ENCODE peak calls at places on chromosomes 2 and 18, in five cellular contexts. D, K, O, G and C are unnamed samples.

GRCh38 chr2:215900865-215901264 is 112.5 kb downstream of the MREG start:
- DNase-seq in O (no peak), K (no peak), D (no peak), G (no peak), C (no peak)

GRCh38 chr18:37419866-37420265 is 145.7 kb downstream of the CELF4 start:
- DNase-seq in O (no peak), G (no peak), D (no peak), K (no peak), C (no peak)

GRCh38 chr2:200274116-200275075 is 32.1 kb upstream of the SPATS2L start:
- DNase-seq in D (no peak), K (no peak), G (peak; percentile 44), O (no peak), C (no peak)

GRCh38 chr2:212537311-212538155 is 1.1 kb downstream of the ERBB4 start:
- DNase-seq in O (no peak), D (no peak), G (no peak), K (no peak), C (peak; percentile 42)

GRCh38 chr2:47520825-47521665 is 118.1 kb downstream of the MSH2 start:
- DNase-seq in O (peak; percentile 83), G (peak; percentile 64), K (no peak), D (peak; percentile 32), C (peak; percentile 64)

GRCh38 chr2:97011977-97012569 is 25.7 kb upstream of the FAM178B start:
- DNase-seq in D (no peak), K (no peak), G (peak; percentile 53), O (peak; percentile 72), C (no peak)

GRCh38 chr2:108583903-108584520 is 49.7 kb downstream of the LIMS1 start:
- DNase-seq in K (peak; percentile 58), O (peak; percentile 81), G (peak; percentile 66), D (peak; percentile 55), C (no peak)

GRCh38 chr2:241334813-241335212 is 19.1 kb downstream of the SEPTIN2 start:
- DNase-seq in O (no peak), D (no peak), G (no peak), K (no peak), C (no peak)

GRCh38 chr2:60116167-60116870 is 437.1 kb downstream of the BCL11A start:
- DNase-seq in K (no peak), D (no peak), G (peak; percentile 6), O (no peak), C (no peak)

GRCh38 chr2:13533524-13533922 is 816.8 kb downstream of the TRIB2 start:
- DNase-seq in G (no peak), O (no peak), D (no peak), K (no peak), C (no peak)

GRCh38 chr2:192741889-192742288 is 547.2 kb upstream of the TMEFF2 start:
- DNase-seq in D (no peak), K (no peak), G (no peak), O (peak; percentile 18), C (no peak)

GRCh38 chr2:230847883-230848388 is 16.8 kb upstream of the ITM2C start:
- DNase-seq in G (peak; percentile 68), O (peak; percentile 83), K (peak; percentile 80), D (peak; percentile 79), C (peak; percentile 89)

GRCh38 chr2:85972355-85972754 is 83.6 kb upstream of the ST3GAL5 start:
- DNase-seq in D (no peak), O (no peak), G (no peak), K (no peak), C (no peak)

GRCh38 chr2:235724964-235725603 is 231.2 kb downstream of the AGAP1 start:
- DNase-seq in G (no peak), K (no peak), O (no peak), D (peak; percentile 86), C (no peak)

GRCh38 chr2:240790370-240791210 is 29.4 kb downstream of the KIF1A start:
- DNase-seq in K (no peak), G (no peak), O (no peak), D (no peak), C (no peak)

GRCh38 chr2:76415821-76416220 is 705.1 kb upstream of the GCFC2 start:
- DNase-seq in D (no peak), K (no peak), O (no peak), G (no peak), C (no peak)

GRCh38 chr2:197297772-197298318 is 12.7 kb downstream of the ANKRD44 start:
- DNase-seq in K (no peak), G (no peak), O (no peak), D (no peak), C (no peak)

GRCh38 chr2:102509749-102510148 is 36.7 kb downstream of the SLC9A4 start:
- DNase-seq in O (no peak), K (no peak), G (peak; percentile 79), D (no peak), C (no peak)

GRCh38 chr18:79983253-79983652 is 5.1 kb downstream of the TXNL4A start:
- DNase-seq in D (no peak), K (no peak), G (no peak), O (no peak), C (no peak)

DNA sequence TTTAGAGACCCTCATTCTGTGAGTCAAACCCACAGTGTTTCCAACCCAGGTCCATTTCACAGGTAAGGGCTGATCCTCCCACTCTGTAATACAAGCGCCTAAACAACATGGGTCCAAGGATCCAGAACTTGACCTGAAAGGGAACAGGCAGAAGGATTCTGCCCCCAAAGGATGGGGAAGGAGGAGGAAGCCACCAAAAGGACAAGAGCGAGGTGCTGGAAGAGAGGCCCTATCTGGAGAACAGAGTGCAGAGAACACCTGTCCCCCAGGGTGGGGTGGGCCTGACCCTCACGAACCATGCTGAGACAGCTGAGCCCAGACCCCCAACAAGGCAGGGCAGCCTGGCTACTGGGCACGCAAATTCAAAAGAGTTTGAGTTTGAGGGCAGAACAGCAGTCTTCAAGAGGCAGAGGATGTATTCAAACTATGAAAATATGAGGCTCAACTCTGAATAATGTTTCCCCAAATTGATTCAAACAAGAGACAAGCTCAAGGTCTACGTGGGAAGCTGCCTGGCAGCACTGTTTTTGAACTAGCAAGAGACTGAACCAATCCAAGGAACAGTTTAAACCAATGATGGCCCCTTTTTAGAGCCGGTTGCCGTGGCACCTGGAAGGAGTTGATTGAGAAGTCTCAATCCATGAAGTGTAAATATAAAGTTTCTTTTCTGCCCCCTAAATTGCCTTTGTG is 212.7 kb downstream of the ALPK2 start:
- DNase-seq in O (no peak), D (no peak), K (no peak), G (no peak), C (no peak)
- H3K4me3 ChIP-seq in O (no peak overlapping the region), D (no peak overlapping the region), K (no peak overlapping the region), G (no peak overlapping the region), C (no peak overlapping the region)

DNA sequence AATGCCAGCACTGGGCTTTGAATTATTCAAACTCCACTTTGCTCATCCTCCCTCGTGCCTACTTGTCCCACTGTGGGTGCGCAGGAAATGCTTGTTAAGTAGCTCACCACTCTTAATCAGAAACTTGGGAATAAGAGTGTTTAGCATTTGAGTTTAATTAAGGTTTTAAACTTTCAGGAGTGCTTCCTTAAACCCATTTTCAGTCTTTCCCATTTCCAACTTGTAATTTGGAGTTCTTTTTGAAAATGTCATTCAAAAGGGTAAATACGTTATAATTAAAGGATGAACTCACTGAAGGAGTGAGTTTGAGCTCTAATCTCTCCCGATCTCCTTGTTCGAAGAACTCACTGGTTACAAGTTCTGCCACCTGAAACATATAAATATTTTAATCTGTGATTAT is 276.6 kb downstream of the AGPS start:
- DNase-seq in K (no peak), O (no peak), D (no peak), G (no peak), C (no peak)
- H3K27ac ChIP-seq in K (no peak overlapping the region), O (no peak overlapping the region), D (no peak overlapping the region), G (no peak overlapping the region), C (no peak overlapping the region)

DNA sequence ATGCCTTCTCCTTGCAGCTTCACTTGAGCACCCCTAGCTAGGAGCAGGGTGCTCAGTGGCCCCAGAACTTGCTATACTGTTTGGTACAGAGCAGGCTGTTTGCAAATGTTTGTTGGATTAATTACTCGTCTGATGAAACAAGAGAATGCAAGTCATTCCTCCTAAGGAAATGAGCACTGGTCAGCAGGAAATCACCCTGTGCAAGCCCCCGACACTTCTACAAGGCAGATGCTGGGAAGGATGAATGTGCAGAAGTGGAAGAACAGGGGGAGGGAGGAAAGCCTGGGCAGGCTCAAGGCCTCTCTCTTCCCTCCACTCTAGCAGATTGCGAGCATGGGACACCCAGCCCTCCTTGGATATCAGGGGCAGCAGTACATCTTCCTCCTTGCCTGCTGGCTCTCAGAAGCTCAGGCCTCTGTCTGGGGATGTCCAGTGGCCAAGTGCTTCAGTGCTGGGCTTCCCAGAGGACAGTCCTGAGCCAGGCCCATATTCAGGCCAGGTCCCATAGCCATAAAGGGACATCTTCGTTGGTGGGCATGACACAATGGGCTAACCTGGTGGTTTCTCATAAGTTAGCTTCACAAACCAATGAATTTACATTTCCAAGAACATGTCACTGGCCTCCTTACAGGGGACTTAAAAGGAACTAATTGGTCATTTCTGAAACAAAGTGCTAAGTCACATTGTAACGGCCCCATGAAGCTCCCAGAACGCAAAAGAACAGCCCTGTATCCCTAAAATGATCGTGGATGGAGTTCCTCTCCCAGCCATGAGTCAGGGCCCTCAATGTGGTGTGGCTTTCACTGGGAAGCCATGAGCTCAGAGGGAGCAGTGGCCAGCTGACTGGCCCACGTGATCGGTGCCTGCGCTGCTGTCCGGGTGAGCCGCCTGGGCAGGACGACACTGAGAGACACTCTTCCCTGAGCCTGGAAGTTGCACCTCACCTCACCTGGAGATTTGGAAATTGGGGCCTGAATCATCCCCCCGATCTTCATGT is 163.9 kb upstream of the APCDD1 start:
- DNase-seq in K (no peak), O (no peak), G (no peak), D (no peak), C (peak; percentile 55)
- H3K4me1 ChIP-seq in K (no peaks in the 10 kb centered on the region), O (no peaks in the 10 kb centered on the region), G (no peaks in the 10 kb centered on the region), D (no peaks in the 10 kb centered on the region), C (no peaks in the 10 kb centered on the region)

DNA sequence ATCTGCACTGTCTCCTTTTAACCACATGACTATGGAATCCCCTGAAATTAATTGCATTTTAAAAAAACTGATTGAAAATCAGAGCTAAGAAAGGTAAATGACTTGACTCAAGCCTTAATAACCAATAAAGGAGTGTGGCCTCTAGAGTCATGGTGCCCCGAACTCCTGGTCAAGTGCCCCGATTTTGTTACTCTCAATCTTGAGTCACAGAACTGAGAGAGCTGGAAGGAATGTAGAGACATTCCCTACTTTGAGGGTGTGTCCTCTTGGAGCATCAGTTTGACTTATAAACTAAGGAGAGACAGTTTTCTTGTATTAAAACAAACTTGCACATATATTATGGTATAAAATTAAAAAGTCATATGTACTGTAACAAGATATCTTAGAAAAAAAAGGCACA is 2.4 kb downstream of the WDR43 start:
- DNase-seq in G (peak; percentile 70), K (no peak), O (peak; percentile 36), D (no peak), C (no peak)
- H3K4me3 ChIP-seq in G (peak overlapping the region; percentile 12), K (peak overlapping the region; percentile 94), O (peak overlapping the region; percentile 82), D (no peak overlapping the region), C (no peak overlapping the region)

GRCh38 chr2:219562049-219563020 is 9.0 kb downstream of the OBSL1 start:
- DNase-seq in D (no peak), O (no peak), K (no peak), G (no peak), C (no peak)

GRCh38 chr2:219560893-219561178 is 10.5 kb downstream of the OBSL1 start:
- DNase-seq in G (no peak), O (no peak), D (no peak), K (no peak), C (no peak)

GRCh38 chr2:219561179-219562048 is 9.9 kb downstream of the OBSL1 start:
- DNase-seq in K (no peak), G (no peak), D (no peak), O (no peak), C (no peak)

GRCh38 chr2:219559156-219559915 is 12.0 kb downstream of the OBSL1 start:
- DNase-seq in O (no peak), D (no peak), K (no peak), G (no peak), C (peak; percentile 54)

GRCh38 chr2:219560037-219560892 is 11.1 kb downstream of the OBSL1 start:
- DNase-seq in O (no peak), D (no peak), K (peak; percentile 69), G (no peak), C (no peak)
- H3K27ac ChIP-seq in O (no peak overlapping the region), D (no peak overlapping the region), K (no peak overlapping the region), G (no peak overlapping the region), C (no peak overlapping the region)

GRCh38 chr2:162090109-162090508 is 16.1 kb upstream of the DPP4 start:
- DNase-seq in O (no peak), K (no peak), D (no peak), G (no peak), C (no peak)
- H3K4me1 ChIP-seq in O (peaks cover 35% of the 10 kb centered on the region), K (no peaks in the 10 kb centered on the region), D (no peaks in the 10 kb centered on the region), G (peaks cover 80% of the 10 kb centered on the region), C (no peaks in the 10 kb centered on the region)